ENCODE peak calls at places on chromosomes 16 and 17, in seven cellular contexts. One of them, this sample, is unnamed.

GRCh38 chr17:29215717-29216116 is 30.9 kb upstream of the CRYBA1 start:
- ATAC-seq in GM12878: no peak
- ATAC-seq in GM23338: no peak
- ATAC-seq in K562: no peak
- ATAC-seq in HCT116: no peak
- ATAC-seq in Panc1: no peak
- ATAC-seq in upper lobe of left lung: no peak
- ATAC-seq in this sample: no peak

GRCh38 chr17:13353590-13353989 is 248.1 kb downstream of the HS3ST3A1 start:
- ATAC-seq in Panc1: no peak
- ATAC-seq in upper lobe of left lung: no peak
- ATAC-seq in GM12878: no peak
- ATAC-seq in K562: no peak
- ATAC-seq in HCT116: no peak
- ATAC-seq in GM23338: no peak
- ATAC-seq in this sample: no peak

GRCh38 chr17:7842950-7843535 is 9.0 kb downstream of the KDM6B start:
- ATAC-seq in HCT116: no peak
- ATAC-seq in K562: no peak
- ATAC-seq in Panc1: no peak
- ATAC-seq in GM12878: peak; percentile 0
- ATAC-seq in GM23338: peak; percentile 3
- ATAC-seq in upper lobe of left lung: peak; percentile 47
- ATAC-seq in this sample: peak; percentile 24

GRCh38 chr17:39677581-39678339 is 9.5 kb downstream of the PNMT start:
- ATAC-seq in GM23338: no peak
- ATAC-seq in GM12878: no peak
- ATAC-seq in Panc1: no peak
- ATAC-seq in upper lobe of left lung: no peak
- ATAC-seq in HCT116: no peak
- ATAC-seq in K562: no peak
- ATAC-seq in this sample: peak; percentile 52

GRCh38 chr17:7667616-7668406 is 17.1 kb downstream of the ATP1B2 start:
- ATAC-seq in upper lobe of left lung: no peak
- ATAC-seq in K562: peak; percentile 28
- ATAC-seq in Panc1: peak; percentile 53
- ATAC-seq in HCT116: no peak
- ATAC-seq in GM23338: peak; percentile 66
- ATAC-seq in GM12878: no peak
- ATAC-seq in this sample: no peak

GRCh38 chr16:3814755-3815154 is 65.8 kb downstream of the CREBBP start:
- ATAC-seq in Panc1: no peak
- ATAC-seq in upper lobe of left lung: no peak
- ATAC-seq in GM12878: no peak
- ATAC-seq in K562: no peak
- ATAC-seq in GM23338: no peak
- ATAC-seq in HCT116: no peak
- ATAC-seq in this sample: no peak

GRCh38 chr16:35692824-35693223 is 2233.4 kb downstream of the TP53TG3F start:
- ATAC-seq in K562: no peak
- ATAC-seq in Panc1: no peak
- ATAC-seq in GM23338: no peak
- ATAC-seq in upper lobe of left lung: no peak
- ATAC-seq in GM12878: no peak
- ATAC-seq in HCT116: no peak
- ATAC-seq in this sample: no peak

GRCh38 chr17:4101127-4101798 is 41.6 kb downstream of the ZZEF1 start:
- ATAC-seq in GM12878: peak; percentile 47
- ATAC-seq in upper lobe of left lung: peak; percentile 39
- ATAC-seq in GM23338: no peak
- ATAC-seq in HCT116: no peak
- ATAC-seq in Panc1: peak; percentile 30
- ATAC-seq in K562: peak; percentile 79
- ATAC-seq in this sample: no peak

GRCh38 chr17:66747561-66748275 is 87.2 kb upstream of the CACNG5 start:
- ATAC-seq in upper lobe of left lung: peak; percentile 24
- ATAC-seq in HCT116: no peak
- ATAC-seq in GM12878: no peak
- ATAC-seq in GM23338: no peak
- ATAC-seq in Panc1: no peak
- ATAC-seq in K562: no peak
- ATAC-seq in this sample: no peak

GRCh38 chr16:66165879-66166278 is 200.6 kb upstream of the CDH5 start:
- ATAC-seq in Panc1: no peak
- ATAC-seq in GM12878: no peak
- ATAC-seq in HCT116: no peak
- ATAC-seq in K562: no peak
- ATAC-seq in upper lobe of left lung: no peak
- ATAC-seq in GM23338: no peak
- ATAC-seq in this sample: no peak

GRCh38 chr16:10590342-10590741 is 9.9 kb upstream of the EMP2 start:
- ATAC-seq in K562: no peak
- ATAC-seq in Panc1: no peak
- ATAC-seq in upper lobe of left lung: no peak
- ATAC-seq in GM12878: no peak
- ATAC-seq in HCT116: no peak
- ATAC-seq in GM23338: no peak
- ATAC-seq in this sample: no peak

GRCh38 chr17:47851764-47852112 is 775 bp upstream of the SP6 start:
- ATAC-seq in GM12878: no peak
- ATAC-seq in GM23338: peak; percentile 9
- ATAC-seq in HCT116: no peak
- ATAC-seq in upper lobe of left lung: no peak
- ATAC-seq in Panc1: no peak
- ATAC-seq in K562: peak; percentile 6
- ATAC-seq in this sample: no peak

GRCh38 chr17:50110591-50111349 is 15.6 kb downstream of the PDK2 start:
- ATAC-seq in K562: no peak
- ATAC-seq in GM23338: no peak
- ATAC-seq in upper lobe of left lung: no peak
- ATAC-seq in Panc1: no peak
- ATAC-seq in GM12878: no peak
- ATAC-seq in HCT116: no peak
- ATAC-seq in this sample: peak; percentile 2

GRCh38 chr17:52233632-52234031 is 75.1 kb upstream of the CA10 start:
- ATAC-seq in HCT116: no peak
- ATAC-seq in Panc1: no peak
- ATAC-seq in upper lobe of left lung: no peak
- ATAC-seq in GM23338: no peak
- ATAC-seq in K562: no peak
- ATAC-seq in GM12878: no peak
- ATAC-seq in this sample: no peak

GRCh38 chr16:87561200-87562105 is 40.9 kb upstream of the JPH3 start:
- ATAC-seq in upper lobe of left lung: no peak
- ATAC-seq in GM12878: no peak
- ATAC-seq in K562: no peak
- ATAC-seq in Panc1: peak; percentile 26
- ATAC-seq in GM23338: no peak
- ATAC-seq in HCT116: no peak
- ATAC-seq in this sample: no peak

GRCh38 chr17:49715221-49715620 is 7.5 kb upstream of the SLC35B1 start:
- ATAC-seq in HCT116: no peak
- ATAC-seq in Panc1: no peak
- ATAC-seq in GM23338: no peak
- ATAC-seq in K562: no peak
- ATAC-seq in GM12878: no peak
- ATAC-seq in upper lobe of left lung: no peak
- ATAC-seq in this sample: no peak

GRCh38 chr16:8589293-8590160 is 784 bp downstream of the TMEM114 start:
- ATAC-seq in upper lobe of left lung: peak; percentile 24
- ATAC-seq in GM23338: peak; percentile 69
- ATAC-seq in K562: no peak
- ATAC-seq in HCT116: no peak
- ATAC-seq in Panc1: peak; percentile 78
- ATAC-seq in GM12878: no peak
- ATAC-seq in this sample: no peak

GRCh38 chr16:68286153-68287074 is 22.1 kb downstream of the SLC7A6 start:
- ATAC-seq in Panc1: no peak
- ATAC-seq in upper lobe of left lung: peak; percentile 18
- ATAC-seq in GM12878: peak; percentile 9
- ATAC-seq in K562: no peak
- ATAC-seq in HCT116: no peak
- ATAC-seq in GM23338: no peak
- ATAC-seq in this sample: no peak

GRCh38 chr16:60648260-60648659 is 1388.0 kb downstream of the CDH8 start:
- ATAC-seq in GM12878: no peak
- ATAC-seq in K562: no peak
- ATAC-seq in GM23338: no peak
- ATAC-seq in HCT116: no peak
- ATAC-seq in Panc1: no peak
- ATAC-seq in upper lobe of left lung: no peak
- ATAC-seq in this sample: no peak

GRCh38 chr16:11061629-11062270 is 117.4 kb downstream of the CLEC16A start:
- ATAC-seq in upper lobe of left lung: no peak
- ATAC-seq in K562: no peak
- ATAC-seq in HCT116: peak; percentile 61
- ATAC-seq in GM23338: no peak
- ATAC-seq in Panc1: no peak
- ATAC-seq in GM12878: no peak
- ATAC-seq in this sample: no peak

GRCh38 chr17:11240041-11240801 is 792 bp upstream of the SHISA6 start:
- ATAC-seq in Panc1: no peak
- ATAC-seq in GM23338: peak; percentile 74
- ATAC-seq in upper lobe of left lung: peak; percentile 59
- ATAC-seq in K562: no peak
- ATAC-seq in GM12878: no peak
- ATAC-seq in HCT116: no peak
- ATAC-seq in this sample: peak; percentile 26

GRCh38 chr17:46160169-46160568 is 33.1 kb downstream of the KANSL1 start:
- ATAC-seq in HCT116: no peak
- ATAC-seq in GM12878: no peak
- ATAC-seq in GM23338: no peak
- ATAC-seq in upper lobe of left lung: no peak
- ATAC-seq in K562: peak; percentile 11
- ATAC-seq in Panc1: no peak
- ATAC-seq in this sample: no peak

GRCh38 chr16:66519974-66520373 is 29.9 kb downstream of the TK2 start:
- ATAC-seq in HCT116: no peak
- ATAC-seq in upper lobe of left lung: no peak
- ATAC-seq in GM23338: no peak
- ATAC-seq in K562: no peak
- ATAC-seq in Panc1: no peak
- ATAC-seq in GM12878: no peak
- ATAC-seq in this sample: no peak

GRCh38 chr17:2158011-2158410 is 103.1 kb downstream of the HIC1 start:
- ATAC-seq in K562: no peak
- ATAC-seq in GM12878: no peak
- ATAC-seq in HCT116: no peak
- ATAC-seq in upper lobe of left lung: peak; percentile 87
- ATAC-seq in GM23338: no peak
- ATAC-seq in Panc1: no peak
- ATAC-seq in this sample: peak; percentile 72

GRCh38 chr16:22174642-22175041 is 12.3 kb downstream of the SDR42E2 start:
- ATAC-seq in GM12878: no peak
- ATAC-seq in K562: no peak
- ATAC-seq in GM23338: no peak
- ATAC-seq in Panc1: no peak
- ATAC-seq in HCT116: no peak
- ATAC-seq in upper lobe of left lung: no peak
- ATAC-seq in this sample: no peak

GRCh38 chr16:17313085-17313611 is 157.6 kb downstream of the XYLT1 start:
- ATAC-seq in GM12878: peak; percentile 18
- ATAC-seq in upper lobe of left lung: peak; percentile 78
- ATAC-seq in Panc1: no peak
- ATAC-seq in K562: no peak
- ATAC-seq in HCT116: no peak
- ATAC-seq in GM23338: no peak
- ATAC-seq in this sample: peak; percentile 90

GRCh38 chr16:63804126-63804525 is 1317.7 kb downstream of the CDH11 start:
- ATAC-seq in HCT116: no peak
- ATAC-seq in K562: no peak
- ATAC-seq in GM23338: no peak
- ATAC-seq in upper lobe of left lung: no peak
- ATAC-seq in Panc1: no peak
- ATAC-seq in GM12878: no peak
- ATAC-seq in this sample: no peak

GRCh38 chr16:74626741-74627416 is 20.0 kb upstream of the GLG1 start:
- ATAC-seq in Panc1: no peak
- ATAC-seq in HCT116: no peak
- ATAC-seq in upper lobe of left lung: peak; percentile 18
- ATAC-seq in GM23338: no peak
- ATAC-seq in GM12878: peak; percentile 75
- ATAC-seq in K562: no peak
- ATAC-seq in this sample: no peak

GRCh38 chr17:9669551-9670008 is 24.3 kb downstream of the USP43 start:
- ATAC-seq in GM23338: no peak
- ATAC-seq in GM12878: no peak
- ATAC-seq in upper lobe of left lung: no peak
- ATAC-seq in Panc1: no peak
- ATAC-seq in K562: no peak
- ATAC-seq in HCT116: no peak
- ATAC-seq in this sample: no peak

GRCh38 chr17:17809527-17810373 is 27.0 kb downstream of the SREBF1 start:
- ATAC-seq in HCT116: peak; percentile 24
- ATAC-seq in GM12878: no peak
- ATAC-seq in Panc1: peak; percentile 50
- ATAC-seq in GM23338: peak; percentile 65
- ATAC-seq in upper lobe of left lung: peak; percentile 60
- ATAC-seq in K562: no peak
- ATAC-seq in this sample: peak; percentile 62
- TF ChIP-seq POLR2AphosphoS5 in HCT116: no peak
- TF ChIP-seq POLR2AphosphoS5 in GM12878: no peak
- TF ChIP-seq POLR2AphosphoS5 in Panc1: no peak
- TF ChIP-seq POLR2AphosphoS5 in GM23338: peak; percentile 7
- TF ChIP-seq POLR2AphosphoS5 in upper lobe of left lung: no peak
- TF ChIP-seq POLR2AphosphoS5 in K562: no peak
- TF ChIP-seq POLR2AphosphoS5 in this sample: peak; percentile 18

DNA sequence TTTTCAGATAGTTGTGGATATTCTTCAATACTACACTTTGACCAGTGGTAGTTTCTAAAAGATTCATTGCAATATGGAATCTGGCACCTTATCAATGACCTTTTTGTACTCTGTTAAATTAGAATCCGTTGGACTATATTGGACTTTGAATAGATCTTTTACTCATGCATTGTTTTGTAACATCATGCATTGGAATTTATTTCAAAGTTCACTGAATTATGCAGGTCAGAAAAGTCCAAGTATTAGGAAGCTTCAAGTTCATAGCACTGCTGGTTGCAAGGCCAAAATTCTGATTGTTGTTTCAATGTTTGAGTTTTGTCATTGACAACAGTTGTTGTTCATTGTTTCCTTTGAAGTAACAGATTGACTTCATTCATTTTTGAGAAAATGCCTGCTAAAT is 7.9 kb upstream of the DHRS11 start:
- ATAC-seq in Panc1: no peak
- ATAC-seq in GM23338: no peak
- ATAC-seq in K562: no peak
- ATAC-seq in GM12878: no peak
- ATAC-seq in upper lobe of left lung: no peak
- ATAC-seq in HCT116: no peak
- ATAC-seq in this sample: no peak
- H3K36me3 ChIP-seq in Panc1: peaks cover 20% of the 10 kb centered on the region
- H3K36me3 ChIP-seq in GM23338: peaks cover 51% of the 10 kb centered on the region
- H3K36me3 ChIP-seq in K562: peaks cover 87% of the 10 kb centered on the region
- H3K36me3 ChIP-seq in GM12878: peaks cover 16% of the 10 kb centered on the region
- H3K36me3 ChIP-seq in upper lobe of left lung: peaks cover 75% of the 10 kb centered on the region
- H3K36me3 ChIP-seq in HCT116: peaks cover 23% of the 10 kb centered on the region
- H3K36me3 ChIP-seq in this sample: peaks cover 6% of the 10 kb centered on the region

GRCh38 chr16:31861415-31861814 is 12.2 kb upstream of the ZNF267 start:
- ATAC-seq in HCT116: no peak
- ATAC-seq in GM23338: no peak
- ATAC-seq in upper lobe of left lung: no peak
- ATAC-seq in GM12878: no peak
- ATAC-seq in Panc1: no peak
- ATAC-seq in K562: no peak
- ATAC-seq in this sample: no peak
- H3K4me3 ChIP-seq in HCT116: no peak overlapping the region
- H3K4me3 ChIP-seq in GM23338: no peak overlapping the region
- H3K4me3 ChIP-seq in upper lobe of left lung: no peak overlapping the region
- H3K4me3 ChIP-seq in GM12878: no peak overlapping the region
- H3K4me3 ChIP-seq in Panc1: no peak overlapping the region
- H3K4me3 ChIP-seq in K562: no peak overlapping the region
- H3K4me3 ChIP-seq in this sample: no peak overlapping the region

GRCh38 chr17:20155258-20156195 is 146.4 kb downstream of the SPECC1 start:
- ATAC-seq in GM12878: peak; percentile 97
- ATAC-seq in upper lobe of left lung: peak; percentile 99
- ATAC-seq in GM23338: peak; percentile 92
- ATAC-seq in Panc1: peak; percentile 98
- ATAC-seq in HCT116: peak; percentile 95
- ATAC-seq in K562: peak; percentile 98
- ATAC-seq in this sample: peak; percentile 99
- TF ChIP-seq POLR2AphosphoS5 in GM12878: peak; percentile 40
- TF ChIP-seq POLR2AphosphoS5 in upper lobe of left lung: peak; percentile 72
- TF ChIP-seq POLR2AphosphoS5 in GM23338: peak; percentile 75
- TF ChIP-seq POLR2AphosphoS5 in Panc1: no peak
- TF ChIP-seq POLR2AphosphoS5 in HCT116: peak; percentile 46
- TF ChIP-seq POLR2AphosphoS5 in K562: no peak
- TF ChIP-seq POLR2AphosphoS5 in this sample: peak; percentile 71

This sample was measured in gastroesophageal sphincter.